ENCODE peak calls at places on chromosomes 1 and 21, in six cellular contexts. B is spleen, Q is suprapubic skin, E is breast epithelium, O is choroid plexus epithelial cell, W is body of pancreas. L is an unnamed sample.

GRCh38 chr1:232844791-232845190 is 39.6 kb downstream of the MAP10 start:
- DNase-seq in E (no peak), Q (no peak), W (no peak), B (no peak), O (peak), L (peak)

GRCh38 chr21:42401164-42401563 is 2.5 kb upstream of the UBASH3A start:
- DNase-seq in Q (no peak), B (no peak), W (no peak), E (no peak), O (peak), L (peak)

GRCh38 chr1:91650764-91651163 is 150.1 kb downstream of the CDC7 start:
- DNase-seq in W (peak), E (no peak), Q (peak), B (no peak), O (peak), L (peak)

GRCh38 chr1:32626176-32626575 is 24.2 kb downstream of the ZBTB8OS start:
- DNase-seq in B (no peak), W (no peak), Q (no peak), O (no peak), E (no peak), L (no peak)

GRCh38 chr21:17444828-17445227 is 68.0 kb upstream of the CXADR start:
- DNase-seq in Q (no peak), O (no peak), W (no peak), B (no peak), E (no peak), L (peak)

GRCh38 chr1:23273450-23274133 is 56.3 kb upstream of the HTR1D start:
- DNase-seq in Q (no peak), E (no peak), B (no peak), W (peak), O (peak), L (peak)

GRCh38 chr1:89986020-89986419 is 8.9 kb upstream of the ZNF326 start:
- DNase-seq in Q (no peak), W (no peak), O (no peak), B (no peak), E (no peak), L (no peak)

GRCh38 chr1:112998592-112999235 is 42.7 kb upstream of the SLC16A1 start:
- DNase-seq in B (no peak), E (no peak), W (peak), O (peak), Q (no peak), L (peak)

GRCh38 chr1:56831874-56832693 is 12.9 kb upstream of the FYB2 start:
- DNase-seq in W (peak), Q (no peak), B (peak), E (peak), O (peak), L (peak)

GRCh38 chr1:24318988-24319863 is at the start of gene GRHL3:
- DNase-seq in Q (no peak), W (peak), B (no peak), E (no peak), O (peak), L (peak)

GRCh38 chr21:14306143-14306907 is 76.6 kb downstream of the HSPA13 start:
- DNase-seq in B (no peak), O (peak), W (no peak), E (no peak), Q (no peak), L (peak)

GRCh38 chr1:198416276-198416675 is 124.2 kb downstream of the ATP6V1G3 start:
- DNase-seq in Q (no peak), E (no peak), O (peak), B (no peak), W (no peak), L (no peak)

GRCh38 chr1:204121840-204122555 is 29.8 kb downstream of the ETNK2 start:
- DNase-seq in O (no peak), W (no peak), E (no peak), Q (no peak), B (no peak), L (no peak)

GRCh38 chr1:204125759-204126351 is 26.0 kb downstream of the ETNK2 start:
- DNase-seq in E (no peak), Q (no peak), O (no peak), W (no peak), B (no peak), L (no peak)

GRCh38 chr1:204126367-204126766 is 25.5 kb downstream of the ETNK2 start:
- DNase-seq in O (no peak), W (no peak), B (no peak), E (no peak), Q (no peak), L (no peak)

GRCh38 chr1:204124639-204125038 is 27.2 kb downstream of the ETNK2 start:
- DNase-seq in O (no peak), E (no peak), W (no peak), Q (no peak), B (no peak), L (no peak)

DNA sequence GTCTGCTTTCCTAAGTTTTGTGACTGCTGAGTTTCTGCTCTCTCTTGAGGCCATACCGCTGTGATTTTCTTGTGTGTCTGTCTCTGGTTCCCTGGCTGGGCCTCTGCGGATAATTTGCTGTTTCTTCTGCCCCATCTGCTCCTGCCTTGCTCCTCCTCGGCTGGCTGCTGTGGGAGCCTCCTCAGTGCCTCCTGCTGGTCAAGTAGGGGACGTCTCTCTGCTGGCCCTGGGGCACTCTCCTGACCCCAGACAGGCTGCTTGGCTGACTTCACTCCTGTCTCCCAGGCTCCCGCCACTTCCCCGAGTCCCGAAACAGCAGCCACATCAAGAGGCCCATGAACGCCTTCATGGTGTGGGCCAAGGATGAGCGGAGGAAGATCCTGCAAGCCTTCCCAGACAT is 28.5 kb downstream of the ETNK2 start:
- DNase-seq in B (no peak), E (no peak), W (peak), O (peak), Q (no peak), L (no peak)
- TF ChIP-seq CTCF in B (peak), E (no peak), W (peak), O (peak), Q (peak), L (peak)

DNA sequence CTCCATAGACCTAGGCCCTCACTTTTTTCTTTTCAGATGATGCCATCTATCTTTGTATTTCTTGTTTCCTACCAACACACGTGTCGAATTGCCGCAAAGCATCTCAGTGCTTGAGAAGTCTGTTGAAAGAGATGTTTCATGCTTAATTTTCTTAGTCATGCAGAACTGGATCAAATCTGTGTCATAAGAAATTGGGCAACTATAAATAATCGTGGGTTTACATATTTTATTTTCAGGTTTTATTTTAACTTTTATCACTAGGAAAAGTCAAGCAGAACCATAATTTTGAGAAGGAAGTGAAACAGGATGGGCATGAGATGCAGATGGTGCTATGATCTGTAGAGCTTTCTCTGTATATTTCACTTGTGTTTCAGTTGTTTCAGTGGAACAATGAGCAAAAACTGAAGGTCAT is 199.3 kb downstream of the S1PR1 start:
- DNase-seq in W (no peak), O (no peak), B (no peak), Q (no peak), E (no peak), L (peak)
- TF ChIP-seq CTCF in W (no peak), O (no peak), B (no peak), Q (no peak), E (no peak), L (no peak)

GRCh38 chr1:63829349-63830327 is 55.8 kb downstream of the ROR1 start:
- DNase-seq in Q (no peak), W (peak), E (no peak), B (no peak), O (peak), L (peak)
- TF ChIP-seq CTCF in Q (no peak), W (no peak), E (no peak), B (no peak), O (no peak), L (no peak)

DNA sequence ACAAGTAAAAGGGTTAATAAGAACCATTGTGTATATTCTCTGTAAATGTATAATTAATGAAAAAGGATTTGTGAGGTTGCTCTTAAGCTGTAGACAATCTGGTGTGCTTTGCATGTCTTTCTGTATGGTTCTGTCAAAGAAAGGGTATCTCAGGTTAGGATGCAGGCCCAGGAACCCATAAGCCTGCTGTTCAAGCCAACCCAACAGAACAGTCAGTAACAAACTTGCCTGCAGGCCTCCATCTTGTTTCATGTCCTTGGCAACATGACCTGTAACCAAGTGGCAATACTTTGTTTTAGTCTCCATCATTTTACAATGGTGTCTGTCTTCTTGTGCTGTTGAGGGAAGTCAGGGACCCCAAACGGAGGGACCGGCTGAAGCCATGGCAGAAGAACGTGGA is 29.2 kb downstream of the CBR1 start:
- DNase-seq in B (no peak), E (no peak), W (no peak), Q (no peak), O (no peak), L (no peak)
- TF ChIP-seq CTCF in B (no peak), E (no peak), W (no peak), Q (no peak), O (no peak), L (no peak)

GRCh38 chr1:12376236-12377064 is 146.6 kb downstream of the VPS13D start:
- DNase-seq in Q (no peak), B (no peak), O (peak), W (no peak), E (no peak), L (no peak)
- TF ChIP-seq CTCF in Q (no peak), B (no peak), O (peak), W (no peak), E (no peak), L (no peak)

GRCh38 chr21:44072111-44072510 is 35.1 kb upstream of the PWP2 start:
- DNase-seq in E (no peak), O (no peak), W (no peak), Q (no peak), B (no peak), L (no peak)
- TF ChIP-seq CTCF in E (no peak), O (no peak), W (no peak), Q (no peak), B (no peak), L (no peak)

GRCh38 chr1:7669559-7670208 is 101.4 kb upstream of the VAMP3 start:
- DNase-seq in W (peak), E (no peak), B (no peak), Q (no peak), O (peak), L (peak)
- TF ChIP-seq CTCF in W (peak), E (peak), B (peak), Q (peak), O (peak), L (peak)

DNA sequence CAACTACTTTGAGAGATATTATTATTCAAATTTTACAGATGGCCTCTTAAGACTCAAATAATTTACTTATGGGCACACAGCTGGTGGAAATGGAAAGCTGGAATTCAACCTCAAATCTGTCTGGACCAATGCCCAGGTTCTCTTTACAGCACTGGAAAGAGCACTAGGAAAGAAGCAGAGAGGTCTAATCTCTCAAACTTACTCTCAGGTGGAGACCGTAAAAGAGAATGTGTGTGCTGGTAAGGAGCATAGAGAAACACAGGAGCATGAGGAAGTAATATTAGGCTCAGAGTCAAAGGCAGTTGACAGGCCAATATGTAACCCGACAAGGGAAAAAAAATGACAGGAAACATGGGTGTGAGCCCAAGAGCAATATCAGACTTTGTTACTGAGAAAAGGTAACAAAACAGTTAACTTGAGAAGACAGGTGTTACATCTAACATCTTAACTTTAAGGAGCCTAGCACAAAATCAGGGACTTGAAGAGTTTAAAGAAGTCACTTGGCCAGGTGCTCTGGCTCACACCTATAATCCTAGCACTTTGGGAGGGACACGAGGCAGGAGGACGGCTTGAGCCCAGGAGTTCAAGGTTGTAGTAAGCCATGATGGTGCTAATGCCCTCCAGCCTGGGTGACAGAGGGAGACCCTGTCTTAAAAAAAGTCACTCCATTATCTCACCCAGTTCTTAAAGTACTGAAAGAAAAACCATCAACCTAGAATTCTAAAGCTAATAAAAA is 20.7 kb downstream of the PPP1R15B start:
- DNase-seq in O (peak), Q (no peak), B (no peak), W (no peak), E (no peak), L (no peak)
- TF ChIP-seq CTCF in O (no peak), Q (no peak), B (no peak), W (no peak), E (no peak), L (no peak)